ENCODE peak calls at places on chromosomes 6 and 20, in nine cellular contexts. One of them, this sample, is unnamed.

GRCh38 chr6:122953766-122954165 is 42.3 kb upstream of the CLVS2 start:
- DNase-seq in SHP77: no peak
- DNase-seq in cardiac septum: no peak
- DNase-seq in pulmonary artery endothelial cell: no peak
- DNase-seq in activated T-helper 9 cell treated with anti-CD3 and anti-CD28 coated beads, Interleukin-2, amount 50 U/mL, for 16 hours: no peak
- DNase-seq in heart right ventricle: no peak
- DNase-seq in neuronal stem cell: no peak
- DNase-seq in WTC11: no peak
- DNase-seq in hepatic stellate cell: no peak
- DNase-seq in this sample: no peak

GRCh38 chr6:133937909-133938308 is 15.1 kb upstream of the TBPL1 start:
- DNase-seq in SHP77: no peak
- DNase-seq in cardiac septum: no peak
- DNase-seq in pulmonary artery endothelial cell: no peak
- DNase-seq in activated T-helper 9 cell treated with anti-CD3 and anti-CD28 coated beads, Interleukin-2, amount 50 U/mL, for 16 hours: no peak
- DNase-seq in heart right ventricle: no peak
- DNase-seq in neuronal stem cell: no peak
- DNase-seq in WTC11: no peak
- DNase-seq in hepatic stellate cell: no peak
- DNase-seq in this sample: no peak

GRCh38 chr6:76876922-76877553 is 586.3 kb downstream of the HTR1B start:
- DNase-seq in SHP77: peak; percentile 88
- DNase-seq in cardiac septum: no peak
- DNase-seq in pulmonary artery endothelial cell: peak; percentile 15
- DNase-seq in activated T-helper 9 cell treated with anti-CD3 and anti-CD28 coated beads, Interleukin-2, amount 50 U/mL, for 16 hours: no peak
- DNase-seq in heart right ventricle: peak; percentile 26
- DNase-seq in neuronal stem cell: peak; percentile 55
- DNase-seq in WTC11: peak; percentile 75
- DNase-seq in hepatic stellate cell: peak; percentile 13
- DNase-seq in this sample: peak; percentile 87

GRCh38 chr6:89400912-89401399 is 11.1 kb downstream of the RRAGD start:
- DNase-seq in SHP77: no peak
- DNase-seq in cardiac septum: no peak
- DNase-seq in pulmonary artery endothelial cell: no peak
- DNase-seq in activated T-helper 9 cell treated with anti-CD3 and anti-CD28 coated beads, Interleukin-2, amount 50 U/mL, for 16 hours: no peak
- DNase-seq in heart right ventricle: no peak
- DNase-seq in neuronal stem cell: no peak
- DNase-seq in WTC11: no peak
- DNase-seq in hepatic stellate cell: no peak
- DNase-seq in this sample: no peak

GRCh38 chr20:401682-402495 is 6.2 kb upstream of the RBCK1 start:
- DNase-seq in SHP77: no peak
- DNase-seq in cardiac septum: no peak
- DNase-seq in pulmonary artery endothelial cell: no peak
- DNase-seq in activated T-helper 9 cell treated with anti-CD3 and anti-CD28 coated beads, Interleukin-2, amount 50 U/mL, for 16 hours: no peak
- DNase-seq in heart right ventricle: no peak
- DNase-seq in neuronal stem cell: no peak
- DNase-seq in WTC11: no peak
- DNase-seq in hepatic stellate cell: no peak
- DNase-seq in this sample: no peak

GRCh38 chr20:12173333-12173732 is 255.6 kb downstream of the BTBD3 start:
- DNase-seq in SHP77: no peak
- DNase-seq in cardiac septum: no peak
- DNase-seq in pulmonary artery endothelial cell: no peak
- DNase-seq in activated T-helper 9 cell treated with anti-CD3 and anti-CD28 coated beads, Interleukin-2, amount 50 U/mL, for 16 hours: no peak
- DNase-seq in heart right ventricle: no peak
- DNase-seq in neuronal stem cell: no peak
- DNase-seq in WTC11: no peak
- DNase-seq in hepatic stellate cell: no peak
- DNase-seq in this sample: peak; percentile 93

GRCh38 chr6:11894212-11894611 is 115.6 kb upstream of the ADTRP start:
- DNase-seq in SHP77: no peak
- DNase-seq in cardiac septum: no peak
- DNase-seq in pulmonary artery endothelial cell: no peak
- DNase-seq in activated T-helper 9 cell treated with anti-CD3 and anti-CD28 coated beads, Interleukin-2, amount 50 U/mL, for 16 hours: no peak
- DNase-seq in heart right ventricle: no peak
- DNase-seq in neuronal stem cell: no peak
- DNase-seq in WTC11: no peak
- DNase-seq in hepatic stellate cell: no peak
- DNase-seq in this sample: no peak

GRCh38 chr6:141107562-141108160 is 1025.1 kb upstream of the GJE1 start:
- DNase-seq in SHP77: no peak
- DNase-seq in cardiac septum: no peak
- DNase-seq in pulmonary artery endothelial cell: peak; percentile 24
- DNase-seq in activated T-helper 9 cell treated with anti-CD3 and anti-CD28 coated beads, Interleukin-2, amount 50 U/mL, for 16 hours: no peak
- DNase-seq in heart right ventricle: no peak
- DNase-seq in neuronal stem cell: no peak
- DNase-seq in WTC11: no peak
- DNase-seq in hepatic stellate cell: peak; percentile 1
- DNase-seq in this sample: no peak

GRCh38 chr6:1407499-1407990 is 18.2 kb downstream of the FOXF2 start:
- DNase-seq in SHP77: no peak
- DNase-seq in cardiac septum: peak; percentile 72
- DNase-seq in pulmonary artery endothelial cell: no peak
- DNase-seq in activated T-helper 9 cell treated with anti-CD3 and anti-CD28 coated beads, Interleukin-2, amount 50 U/mL, for 16 hours: no peak
- DNase-seq in heart right ventricle: no peak
- DNase-seq in neuronal stem cell: no peak
- DNase-seq in WTC11: no peak
- DNase-seq in hepatic stellate cell: no peak
- DNase-seq in this sample: no peak

GRCh38 chr6:168165373-168165772 is 86.4 kb upstream of the FRMD1 start:
- DNase-seq in SHP77: no peak
- DNase-seq in cardiac septum: no peak
- DNase-seq in pulmonary artery endothelial cell: no peak
- DNase-seq in activated T-helper 9 cell treated with anti-CD3 and anti-CD28 coated beads, Interleukin-2, amount 50 U/mL, for 16 hours: no peak
- DNase-seq in heart right ventricle: no peak
- DNase-seq in neuronal stem cell: no peak
- DNase-seq in WTC11: no peak
- DNase-seq in hepatic stellate cell: no peak
- DNase-seq in this sample: no peak

GRCh38 chr6:147099974-147100373 is 104.2 kb upstream of the STXBP5 start:
- DNase-seq in SHP77: no peak
- DNase-seq in cardiac septum: no peak
- DNase-seq in pulmonary artery endothelial cell: peak; percentile 10
- DNase-seq in activated T-helper 9 cell treated with anti-CD3 and anti-CD28 coated beads, Interleukin-2, amount 50 U/mL, for 16 hours: no peak
- DNase-seq in heart right ventricle: no peak
- DNase-seq in neuronal stem cell: no peak
- DNase-seq in WTC11: no peak
- DNase-seq in hepatic stellate cell: peak; percentile 53
- DNase-seq in this sample: no peak

GRCh38 chr6:50714487-50715379 is 1.4 kb downstream of the TFAP2D start:
- DNase-seq in SHP77: no peak
- DNase-seq in cardiac septum: no peak
- DNase-seq in pulmonary artery endothelial cell: no peak
- DNase-seq in activated T-helper 9 cell treated with anti-CD3 and anti-CD28 coated beads, Interleukin-2, amount 50 U/mL, for 16 hours: no peak
- DNase-seq in heart right ventricle: no peak
- DNase-seq in neuronal stem cell: no peak
- DNase-seq in WTC11: peak; percentile 51
- DNase-seq in hepatic stellate cell: no peak
- DNase-seq in this sample: no peak

GRCh38 chr6:144129469-144129868 is 20.8 kb upstream of the STX11 start:
- DNase-seq in SHP77: no peak
- DNase-seq in cardiac septum: no peak
- DNase-seq in pulmonary artery endothelial cell: no peak
- DNase-seq in activated T-helper 9 cell treated with anti-CD3 and anti-CD28 coated beads, Interleukin-2, amount 50 U/mL, for 16 hours: no peak
- DNase-seq in heart right ventricle: no peak
- DNase-seq in neuronal stem cell: no peak
- DNase-seq in WTC11: no peak
- DNase-seq in hepatic stellate cell: no peak
- DNase-seq in this sample: no peak

GRCh38 chr6:106963544-106963943 is 11.0 kb downstream of the CD24 start:
- DNase-seq in SHP77: peak; percentile 59
- DNase-seq in cardiac septum: no peak
- DNase-seq in pulmonary artery endothelial cell: no peak
- DNase-seq in activated T-helper 9 cell treated with anti-CD3 and anti-CD28 coated beads, Interleukin-2, amount 50 U/mL, for 16 hours: no peak
- DNase-seq in heart right ventricle: no peak
- DNase-seq in neuronal stem cell: no peak
- DNase-seq in WTC11: no peak
- DNase-seq in hepatic stellate cell: no peak
- DNase-seq in this sample: no peak

GRCh38 chr20:49187330-49188100 is 619 bp downstream of the STAU1 start:
- DNase-seq in SHP77: no peak
- DNase-seq in cardiac septum: no peak
- DNase-seq in pulmonary artery endothelial cell: no peak
- DNase-seq in activated T-helper 9 cell treated with anti-CD3 and anti-CD28 coated beads, Interleukin-2, amount 50 U/mL, for 16 hours: peak; percentile 45
- DNase-seq in heart right ventricle: peak; percentile 12
- DNase-seq in neuronal stem cell: peak; percentile 17
- DNase-seq in WTC11: no peak
- DNase-seq in hepatic stellate cell: peak; percentile 35
- DNase-seq in this sample: no peak

GRCh38 chr6:53431704-53432103 is 83.0 kb upstream of the ELOVL5 start:
- DNase-seq in SHP77: no peak
- DNase-seq in cardiac septum: no peak
- DNase-seq in pulmonary artery endothelial cell: no peak
- DNase-seq in activated T-helper 9 cell treated with anti-CD3 and anti-CD28 coated beads, Interleukin-2, amount 50 U/mL, for 16 hours: no peak
- DNase-seq in heart right ventricle: no peak
- DNase-seq in neuronal stem cell: no peak
- DNase-seq in WTC11: no peak
- DNase-seq in hepatic stellate cell: no peak
- DNase-seq in this sample: no peak

GRCh38 chr6:36698871-36699271 is 1.2 kb downstream of the RAB44 start:
- DNase-seq in SHP77: no peak
- DNase-seq in cardiac septum: no peak
- DNase-seq in pulmonary artery endothelial cell: no peak
- DNase-seq in activated T-helper 9 cell treated with anti-CD3 and anti-CD28 coated beads, Interleukin-2, amount 50 U/mL, for 16 hours: no peak
- DNase-seq in heart right ventricle: no peak
- DNase-seq in neuronal stem cell: no peak
- DNase-seq in WTC11: no peak
- DNase-seq in hepatic stellate cell: no peak
- DNase-seq in this sample: no peak

GRCh38 chr20:52047811-52048302 is 143.7 kb downstream of the ZFP64 start:
- DNase-seq in SHP77: no peak
- DNase-seq in cardiac septum: no peak
- DNase-seq in pulmonary artery endothelial cell: no peak
- DNase-seq in activated T-helper 9 cell treated with anti-CD3 and anti-CD28 coated beads, Interleukin-2, amount 50 U/mL, for 16 hours: no peak
- DNase-seq in heart right ventricle: peak; percentile 6
- DNase-seq in neuronal stem cell: no peak
- DNase-seq in WTC11: no peak
- DNase-seq in hepatic stellate cell: no peak
- DNase-seq in this sample: no peak

GRCh38 chr6:3438190-3439167 is 18.4 kb downstream of the SLC22A23 start:
- DNase-seq in SHP77: peak; percentile 47
- DNase-seq in cardiac septum: no peak
- DNase-seq in pulmonary artery endothelial cell: no peak
- DNase-seq in activated T-helper 9 cell treated with anti-CD3 and anti-CD28 coated beads, Interleukin-2, amount 50 U/mL, for 16 hours: no peak
- DNase-seq in heart right ventricle: no peak
- DNase-seq in neuronal stem cell: no peak
- DNase-seq in WTC11: no peak
- DNase-seq in hepatic stellate cell: peak; percentile 74
- DNase-seq in this sample: peak; percentile 75

GRCh38 chr6:8803181-8803760 is 367.9 kb upstream of the SLC35B3 start:
- DNase-seq in SHP77: no peak
- DNase-seq in cardiac septum: no peak
- DNase-seq in pulmonary artery endothelial cell: no peak
- DNase-seq in activated T-helper 9 cell treated with anti-CD3 and anti-CD28 coated beads, Interleukin-2, amount 50 U/mL, for 16 hours: no peak
- DNase-seq in heart right ventricle: no peak
- DNase-seq in neuronal stem cell: no peak
- DNase-seq in WTC11: no peak
- DNase-seq in hepatic stellate cell: no peak
- DNase-seq in this sample: no peak

GRCh38 chr20:62618622-62619529 is 23.4 kb upstream of the SLCO4A1 start:
- DNase-seq in SHP77: no peak
- DNase-seq in cardiac septum: no peak
- DNase-seq in pulmonary artery endothelial cell: no peak
- DNase-seq in activated T-helper 9 cell treated with anti-CD3 and anti-CD28 coated beads, Interleukin-2, amount 50 U/mL, for 16 hours: no peak
- DNase-seq in heart right ventricle: no peak
- DNase-seq in neuronal stem cell: no peak
- DNase-seq in WTC11: peak; percentile 30
- DNase-seq in hepatic stellate cell: no peak
- DNase-seq in this sample: no peak

GRCh38 chr20:38165966-38166706 is 1.1 kb upstream of the TGM2 start:
- DNase-seq in SHP77: no peak
- DNase-seq in cardiac septum: peak; percentile 33
- DNase-seq in pulmonary artery endothelial cell: no peak
- DNase-seq in activated T-helper 9 cell treated with anti-CD3 and anti-CD28 coated beads, Interleukin-2, amount 50 U/mL, for 16 hours: no peak
- DNase-seq in heart right ventricle: no peak
- DNase-seq in neuronal stem cell: no peak
- DNase-seq in WTC11: no peak
- DNase-seq in hepatic stellate cell: no peak
- DNase-seq in this sample: no peak

GRCh38 chr6:34580707-34581560 is 24.8 kb upstream of the SPDEF start:
- DNase-seq in SHP77: no peak
- DNase-seq in cardiac septum: no peak
- DNase-seq in pulmonary artery endothelial cell: no peak
- DNase-seq in activated T-helper 9 cell treated with anti-CD3 and anti-CD28 coated beads, Interleukin-2, amount 50 U/mL, for 16 hours: no peak
- DNase-seq in heart right ventricle: no peak
- DNase-seq in neuronal stem cell: no peak
- DNase-seq in WTC11: no peak
- DNase-seq in hepatic stellate cell: no peak
- DNase-seq in this sample: no peak

GRCh38 chr6:40399888-40400468 is 187.2 kb downstream of the LRFN2 start:
- DNase-seq in SHP77: peak; percentile 13
- DNase-seq in cardiac septum: no peak
- DNase-seq in pulmonary artery endothelial cell: no peak
- DNase-seq in activated T-helper 9 cell treated with anti-CD3 and anti-CD28 coated beads, Interleukin-2, amount 50 U/mL, for 16 hours: no peak
- DNase-seq in heart right ventricle: no peak
- DNase-seq in neuronal stem cell: no peak
- DNase-seq in WTC11: no peak
- DNase-seq in hepatic stellate cell: no peak
- DNase-seq in this sample: no peak

GRCh38 chr6:27494987-27495385 is 22.1 kb upstream of the ZNF184 start:
- DNase-seq in SHP77: no peak
- DNase-seq in cardiac septum: no peak
- DNase-seq in pulmonary artery endothelial cell: no peak
- DNase-seq in activated T-helper 9 cell treated with anti-CD3 and anti-CD28 coated beads, Interleukin-2, amount 50 U/mL, for 16 hours: no peak
- DNase-seq in heart right ventricle: no peak
- DNase-seq in neuronal stem cell: no peak
- DNase-seq in WTC11: no peak
- DNase-seq in hepatic stellate cell: no peak
- DNase-seq in this sample: no peak

GRCh38 chr6:133512410-133513016 is 271.4 kb downstream of the EYA4 start:
- DNase-seq in SHP77: peak; percentile 41
- DNase-seq in cardiac septum: no peak
- DNase-seq in pulmonary artery endothelial cell: no peak
- DNase-seq in activated T-helper 9 cell treated with anti-CD3 and anti-CD28 coated beads, Interleukin-2, amount 50 U/mL, for 16 hours: no peak
- DNase-seq in heart right ventricle: peak; percentile 21
- DNase-seq in neuronal stem cell: peak; percentile 64
- DNase-seq in WTC11: peak; percentile 58
- DNase-seq in hepatic stellate cell: peak; percentile 9
- DNase-seq in this sample: peak; percentile 34

GRCh38 chr6:168148231-168148849 is 69.3 kb upstream of the FRMD1 start:
- DNase-seq in SHP77: no peak
- DNase-seq in cardiac septum: no peak
- DNase-seq in pulmonary artery endothelial cell: no peak
- DNase-seq in activated T-helper 9 cell treated with anti-CD3 and anti-CD28 coated beads, Interleukin-2, amount 50 U/mL, for 16 hours: no peak
- DNase-seq in heart right ventricle: no peak
- DNase-seq in neuronal stem cell: no peak
- DNase-seq in WTC11: no peak
- DNase-seq in hepatic stellate cell: no peak
- DNase-seq in this sample: no peak

GRCh38 chr20:35674921-35675320 is 10.2 kb upstream of the CPNE1 start:
- DNase-seq in SHP77: no peak
- DNase-seq in cardiac septum: no peak
- DNase-seq in pulmonary artery endothelial cell: no peak
- DNase-seq in activated T-helper 9 cell treated with anti-CD3 and anti-CD28 coated beads, Interleukin-2, amount 50 U/mL, for 16 hours: no peak
- DNase-seq in heart right ventricle: no peak
- DNase-seq in neuronal stem cell: no peak
- DNase-seq in WTC11: no peak
- DNase-seq in hepatic stellate cell: no peak
- DNase-seq in this sample: no peak

GRCh38 chr6:16397623-16398022 is 159.2 kb downstream of the GMPR start:
- DNase-seq in SHP77: no peak
- DNase-seq in cardiac septum: no peak
- DNase-seq in pulmonary artery endothelial cell: no peak
- DNase-seq in activated T-helper 9 cell treated with anti-CD3 and anti-CD28 coated beads, Interleukin-2, amount 50 U/mL, for 16 hours: no peak
- DNase-seq in heart right ventricle: no peak
- DNase-seq in neuronal stem cell: no peak
- DNase-seq in WTC11: no peak
- DNase-seq in hepatic stellate cell: no peak
- DNase-seq in this sample: no peak

GRCh38 chr6:30683137-30683979 is 3.1 kb downstream of the PPP1R18 start:
- DNase-seq in SHP77: no peak
- DNase-seq in cardiac septum: no peak
- DNase-seq in pulmonary artery endothelial cell: no peak
- DNase-seq in activated T-helper 9 cell treated with anti-CD3 and anti-CD28 coated beads, Interleukin-2, amount 50 U/mL, for 16 hours: no peak
- DNase-seq in heart right ventricle: peak; percentile 55
- DNase-seq in neuronal stem cell: no peak
- DNase-seq in WTC11: no peak
- DNase-seq in hepatic stellate cell: no peak
- DNase-seq in this sample: no peak

GRCh38 chr6:159862103-159862502 is 28.7 kb upstream of the MAS1 start:
- DNase-seq in SHP77: no peak
- DNase-seq in cardiac septum: no peak
- DNase-seq in pulmonary artery endothelial cell: no peak
- DNase-seq in activated T-helper 9 cell treated with anti-CD3 and anti-CD28 coated beads, Interleukin-2, amount 50 U/mL, for 16 hours: no peak
- DNase-seq in heart right ventricle: no peak
- DNase-seq in neuronal stem cell: no peak
- DNase-seq in WTC11: no peak
- DNase-seq in hepatic stellate cell: no peak
- DNase-seq in this sample: no peak